ENCODE peak calls at places on chromosomes 4 and X, in six cellular contexts. One of them, this sample, is unnamed.

GRCh38 chrX:16578218-16578617 is 71.7 kb upstream of the S100G start:
- DNase-seq in right cardiac atrium: no peak
- DNase-seq in NCI-H345: no peak
- DNase-seq in Kasumi-1: no peak
- DNase-seq in GM10248: no peak
- DNase-seq in activated CD8-positive, alpha-beta memory T cell treated with anti-CD3 and anti-CD28 coated beads, Interleukin-2, amount 50 U/mL, for 48 hours: no peak
- DNase-seq in this sample: no peak

GRCh38 chrX:70038951-70039350 is 10.8 kb downstream of the AWAT2 start:
- DNase-seq in right cardiac atrium: peak; percentile 56
- DNase-seq in NCI-H345: no peak
- DNase-seq in Kasumi-1: no peak
- DNase-seq in GM10248: no peak
- DNase-seq in activated CD8-positive, alpha-beta memory T cell treated with anti-CD3 and anti-CD28 coated beads, Interleukin-2, amount 50 U/mL, for 48 hours: no peak
- DNase-seq in this sample: no peak

GRCh38 chr4:110631582-110632505 is 9.0 kb upstream of the PITX2 start:
- DNase-seq in right cardiac atrium: peak; percentile 84
- DNase-seq in NCI-H345: peak; percentile 83
- DNase-seq in Kasumi-1: peak; percentile 63
- DNase-seq in GM10248: peak; percentile 81
- DNase-seq in activated CD8-positive, alpha-beta memory T cell treated with anti-CD3 and anti-CD28 coated beads, Interleukin-2, amount 50 U/mL, for 48 hours: peak; percentile 76
- DNase-seq in this sample: peak; percentile 72

GRCh38 chrX:19924285-19924684 is 36.9 kb upstream of the SH3KBP1 start:
- DNase-seq in right cardiac atrium: no peak
- DNase-seq in NCI-H345: no peak
- DNase-seq in Kasumi-1: peak; percentile 17
- DNase-seq in GM10248: no peak
- DNase-seq in activated CD8-positive, alpha-beta memory T cell treated with anti-CD3 and anti-CD28 coated beads, Interleukin-2, amount 50 U/mL, for 48 hours: no peak
- DNase-seq in this sample: no peak

GRCh38 chrX:2497961-2498780 is 2.6 kb downstream of the DHRSX start:
- DNase-seq in right cardiac atrium: peak; percentile 32
- DNase-seq in NCI-H345: no peak
- DNase-seq in Kasumi-1: no peak
- DNase-seq in GM10248: no peak
- DNase-seq in activated CD8-positive, alpha-beta memory T cell treated with anti-CD3 and anti-CD28 coated beads, Interleukin-2, amount 50 U/mL, for 48 hours: no peak
- DNase-seq in this sample: peak; percentile 81

GRCh38 chrX:110201799-110202198 is 116.1 kb downstream of the AMMECR1 start:
- DNase-seq in right cardiac atrium: no peak
- DNase-seq in NCI-H345: no peak
- DNase-seq in Kasumi-1: no peak
- DNase-seq in GM10248: no peak
- DNase-seq in activated CD8-positive, alpha-beta memory T cell treated with anti-CD3 and anti-CD28 coated beads, Interleukin-2, amount 50 U/mL, for 48 hours: no peak
- DNase-seq in this sample: no peak

GRCh38 chr4:184668511-184669114 is 19.1 kb downstream of the PRIMPOL start:
- DNase-seq in right cardiac atrium: no peak
- DNase-seq in NCI-H345: no peak
- DNase-seq in Kasumi-1: peak; percentile 18
- DNase-seq in GM10248: no peak
- DNase-seq in activated CD8-positive, alpha-beta memory T cell treated with anti-CD3 and anti-CD28 coated beads, Interleukin-2, amount 50 U/mL, for 48 hours: no peak
- DNase-seq in this sample: no peak

GRCh38 chr4:184444953-184445309 is 29.4 kb downstream of the IRF2 start:
- DNase-seq in right cardiac atrium: peak; percentile 50
- DNase-seq in NCI-H345: no peak
- DNase-seq in Kasumi-1: peak; percentile 21
- DNase-seq in GM10248: peak; percentile 72
- DNase-seq in activated CD8-positive, alpha-beta memory T cell treated with anti-CD3 and anti-CD28 coated beads, Interleukin-2, amount 50 U/mL, for 48 hours: no peak
- DNase-seq in this sample: peak; percentile 58

GRCh38 chr4:99447079-99447478 is 11.9 kb upstream of the ADH7 start:
- DNase-seq in right cardiac atrium: no peak
- DNase-seq in NCI-H345: no peak
- DNase-seq in Kasumi-1: no peak
- DNase-seq in GM10248: no peak
- DNase-seq in activated CD8-positive, alpha-beta memory T cell treated with anti-CD3 and anti-CD28 coated beads, Interleukin-2, amount 50 U/mL, for 48 hours: no peak
- DNase-seq in this sample: no peak

GRCh38 chr4:24765331-24765990 is 29.9 kb upstream of the SOD3 start:
- DNase-seq in right cardiac atrium: no peak
- DNase-seq in NCI-H345: no peak
- DNase-seq in Kasumi-1: no peak
- DNase-seq in GM10248: no peak
- DNase-seq in activated CD8-positive, alpha-beta memory T cell treated with anti-CD3 and anti-CD28 coated beads, Interleukin-2, amount 50 U/mL, for 48 hours: no peak
- DNase-seq in this sample: no peak

GRCh38 chrX:81377329-81377728 is 175.4 kb downstream of the SH3BGRL start:
- DNase-seq in right cardiac atrium: no peak
- DNase-seq in NCI-H345: no peak
- DNase-seq in Kasumi-1: peak; percentile 16
- DNase-seq in GM10248: peak; percentile 13
- DNase-seq in activated CD8-positive, alpha-beta memory T cell treated with anti-CD3 and anti-CD28 coated beads, Interleukin-2, amount 50 U/mL, for 48 hours: no peak
- DNase-seq in this sample: no peak

GRCh38 chrX:18793601-18794089 is 86.2 kb downstream of the PPEF1 start:
- DNase-seq in right cardiac atrium: no peak
- DNase-seq in NCI-H345: peak; percentile 22
- DNase-seq in Kasumi-1: no peak
- DNase-seq in GM10248: no peak
- DNase-seq in activated CD8-positive, alpha-beta memory T cell treated with anti-CD3 and anti-CD28 coated beads, Interleukin-2, amount 50 U/mL, for 48 hours: no peak
- DNase-seq in this sample: no peak

GRCh38 chrX:68487254-68487653 is 11.6 kb upstream of the YIPF6 start:
- DNase-seq in right cardiac atrium: no peak
- DNase-seq in NCI-H345: no peak
- DNase-seq in Kasumi-1: no peak
- DNase-seq in GM10248: no peak
- DNase-seq in activated CD8-positive, alpha-beta memory T cell treated with anti-CD3 and anti-CD28 coated beads, Interleukin-2, amount 50 U/mL, for 48 hours: no peak
- DNase-seq in this sample: no peak

GRCh38 chrX:103362504-103362903 is 6.2 kb downstream of the TCEAL9 start:
- DNase-seq in right cardiac atrium: no peak
- DNase-seq in NCI-H345: no peak
- DNase-seq in Kasumi-1: no peak
- DNase-seq in GM10248: no peak
- DNase-seq in activated CD8-positive, alpha-beta memory T cell treated with anti-CD3 and anti-CD28 coated beads, Interleukin-2, amount 50 U/mL, for 48 hours: no peak
- DNase-seq in this sample: no peak

GRCh38 chrX:151754042-151754419 is 19.5 kb downstream of the CNGA2 start:
- DNase-seq in right cardiac atrium: no peak
- DNase-seq in NCI-H345: no peak
- DNase-seq in Kasumi-1: no peak
- DNase-seq in GM10248: no peak
- DNase-seq in activated CD8-positive, alpha-beta memory T cell treated with anti-CD3 and anti-CD28 coated beads, Interleukin-2, amount 50 U/mL, for 48 hours: no peak
- DNase-seq in this sample: peak; percentile 48

GRCh38 chr4:122065915-122066314 is 86.2 kb upstream of the BLTP1 start:
- DNase-seq in right cardiac atrium: no peak
- DNase-seq in NCI-H345: no peak
- DNase-seq in Kasumi-1: no peak
- DNase-seq in GM10248: no peak
- DNase-seq in activated CD8-positive, alpha-beta memory T cell treated with anti-CD3 and anti-CD28 coated beads, Interleukin-2, amount 50 U/mL, for 48 hours: no peak
- DNase-seq in this sample: no peak

GRCh38 chr4:88010921-88011320 is 3.5 kb downstream of the PKD2 start:
- DNase-seq in right cardiac atrium: no peak
- DNase-seq in NCI-H345: no peak
- DNase-seq in Kasumi-1: no peak
- DNase-seq in GM10248: no peak
- DNase-seq in activated CD8-positive, alpha-beta memory T cell treated with anti-CD3 and anti-CD28 coated beads, Interleukin-2, amount 50 U/mL, for 48 hours: no peak
- DNase-seq in this sample: no peak

GRCh38 chr4:3040447-3041191 is 33.7 kb downstream of the HTT-AS start:
- DNase-seq in right cardiac atrium: peak; percentile 50
- DNase-seq in NCI-H345: no peak
- DNase-seq in Kasumi-1: no peak
- DNase-seq in GM10248: peak; percentile 68
- DNase-seq in activated CD8-positive, alpha-beta memory T cell treated with anti-CD3 and anti-CD28 coated beads, Interleukin-2, amount 50 U/mL, for 48 hours: no peak
- DNase-seq in this sample: no peak

This sample was measured in left lobe of liver.